ENCODE peak calls at places on chromosomes 11 and 22, in nine cellular contexts. I, B, G, F, K, T, E, A and R are unnamed samples.

GRCh38 chr11:126163074-126163700 is 48.3 kb downstream of the RPUSD4 start:
- DNase-seq in F (peak; percentile 96), G (no peak), I (peak; percentile 71), K (peak; percentile 84), T (no peak), A (peak; percentile 86), B (no peak), E (no peak), R (peak; percentile 1)

GRCh38 chr11:63445720-63446119 is 45.2 kb downstream of the PLAAT5 start:
- DNase-seq in G (no peak), E (no peak), I (no peak), T (peak; percentile 73), K (no peak), F (peak; percentile 42), B (no peak), A (no peak), R (peak; percentile 1)

GRCh38 chr11:39385911-39386310 is 2073.5 kb downstream of the LRRC4C start:
- DNase-seq in I (no peak), B (no peak), K (no peak), F (no peak), T (no peak), E (no peak), A (no peak), G (no peak), R (no peak)

GRCh38 chr11:90134420-90135003 is at the start of gene NAALAD2:
- DNase-seq in F (peak; percentile 9), A (peak; percentile 57), B (no peak), G (no peak), E (peak; percentile 18), I (no peak), T (peak; percentile 1), K (peak; percentile 68), R (no peak)

GRCh38 chr22:42848941-42849340 is 8.1 kb downstream of the ARFGAP3 start:
- DNase-seq in K (no peak), T (no peak), E (peak; percentile 61), F (no peak), B (no peak), G (no peak), I (no peak), A (peak; percentile 41), R (no peak)

GRCh38 chr11:3138178-3139085 is 26.7 kb downstream of the OSBPL5 start:
- DNase-seq in K (no peak), B (no peak), T (no peak), I (no peak), G (peak; percentile 55), A (peak; percentile 59), E (no peak), F (no peak), R (no peak)

GRCh38 chr11:68506908-68507307 is 46.4 kb downstream of the PPP6R3 start:
- DNase-seq in G (no peak), B (no peak), F (no peak), E (no peak), K (no peak), T (no peak), I (no peak), A (no peak), R (no peak)

GRCh38 chr11:63745304-63746170 is 23.0 kb downstream of the ZFTA start:
- DNase-seq in K (peak; percentile 22), G (no peak), E (no peak), A (no peak), B (no peak), T (no peak), F (no peak), I (no peak), R (no peak)

GRCh38 chr22:35957589-35957988 is 71.0 kb downstream of the RBFOX2 start:
- DNase-seq in F (no peak), E (no peak), K (no peak), I (no peak), A (no peak), B (no peak), T (no peak), G (no peak), R (no peak)

GRCh38 chr11:101444164-101444563 is 139.6 kb downstream of the TRPC6 start:
- DNase-seq in T (no peak), A (no peak), F (no peak), B (no peak), K (no peak), G (no peak), I (no peak), E (peak; percentile 61), R (no peak)

GRCh38 chr11:16789061-16789415 is 50.6 kb downstream of the C11orf58 start:
- DNase-seq in K (no peak), T (no peak), A (no peak), B (no peak), G (no peak), I (no peak), F (no peak), E (no peak), R (no peak)

GRCh38 chr11:16790484-16791240 is 52.2 kb downstream of the C11orf58 start:
- DNase-seq in A (no peak), G (no peak), F (no peak), T (no peak), E (no peak), K (no peak), B (no peak), I (no peak), R (no peak)

GRCh38 chr11:16789560-16790483 is 51.4 kb downstream of the C11orf58 start:
- DNase-seq in A (no peak), F (no peak), E (no peak), K (no peak), T (no peak), G (no peak), B (no peak), I (no peak), R (no peak)

GRCh38 chr11:16787035-16787744 is 48.7 kb downstream of the C11orf58 start:
- DNase-seq in G (no peak), I (no peak), A (peak; percentile 14), E (no peak), B (no peak), T (no peak), K (no peak), F (peak; percentile 23), R (no peak)

DNA sequence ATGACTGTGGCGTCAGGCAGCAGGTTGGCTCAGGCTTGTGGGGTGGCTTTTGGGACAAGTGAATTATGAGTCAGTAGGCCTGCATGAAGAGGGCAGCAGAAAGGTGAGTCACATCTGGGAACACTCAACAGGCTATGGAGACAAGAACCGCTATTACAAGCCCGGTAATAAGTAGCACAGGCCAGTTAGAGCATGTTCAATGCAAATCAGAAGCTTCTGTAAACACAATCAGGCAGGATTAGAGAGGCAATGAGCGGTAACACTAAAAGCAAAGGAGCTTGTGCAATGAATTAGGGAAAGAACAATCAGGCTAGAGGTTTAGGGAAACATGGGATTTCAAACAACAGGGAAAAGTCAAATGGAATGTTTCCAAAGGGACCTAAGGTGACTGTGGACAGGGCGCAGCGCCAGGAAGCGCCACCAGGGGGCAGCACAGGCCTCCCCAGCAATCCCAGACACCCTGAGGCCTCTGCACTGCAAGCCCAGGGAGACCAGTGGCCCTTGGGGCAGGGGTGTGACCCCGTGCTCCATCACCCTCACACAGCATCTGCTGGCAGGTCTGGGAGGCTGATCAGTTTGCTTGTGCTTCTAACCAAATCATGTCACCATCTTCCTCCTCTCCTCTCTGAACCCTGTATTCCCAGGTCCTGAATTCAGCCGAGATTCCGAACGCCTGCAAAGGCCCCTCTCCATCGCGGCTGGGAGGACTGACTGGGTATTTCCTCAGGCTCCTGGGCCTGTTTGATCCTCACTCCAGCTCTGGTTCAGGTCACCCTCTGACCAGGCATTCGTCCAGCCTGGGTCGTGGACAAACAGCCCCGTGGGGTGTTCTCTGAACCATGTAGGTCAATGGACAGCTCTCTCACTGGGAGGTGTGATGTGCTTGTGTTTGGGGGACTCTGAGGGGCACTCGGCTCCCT is 50.0 kb downstream of the C11orf58 start:
- DNase-seq in B (peak; percentile 24), I (peak; percentile 30), K (peak; percentile 64), A (no peak), E (peak; percentile 68), F (peak; percentile 71), T (peak; percentile 66), G (peak; percentile 82), R (peak; percentile 87)
- H3K27ac ChIP-seq in B (no peak overlapping the region), I (no peak overlapping the region), K (no peak overlapping the region), A (peak overlapping the region; percentile 50), E (no peak overlapping the region), F (no peak overlapping the region), T (no peak overlapping the region), G (peak overlapping the region; percentile 67), R (peak overlapping the region; percentile 42)

GRCh38 chr22:17117400-17117799 is 3.8 kb downstream of the TMEM121B start:
- DNase-seq in F (no peak), G (peak; percentile 14), B (no peak), T (no peak), K (no peak), I (no peak), A (no peak), E (no peak), R (no peak)

GRCh38 chr22:17116931-17117330 is 4.2 kb downstream of the TMEM121B start:
- DNase-seq in K (no peak), I (no peak), B (no peak), F (no peak), E (no peak), G (no peak), A (no peak), T (no peak), R (no peak)

GRCh38 chr22:17115311-17115710 is 5.8 kb downstream of the TMEM121B start:
- DNase-seq in F (no peak), T (no peak), A (no peak), I (no peak), G (no peak), K (no peak), E (no peak), B (no peak), R (no peak)

GRCh38 chr22:17114958-17115235 is 6.3 kb downstream of the TMEM121B start:
- DNase-seq in T (no peak), K (no peak), F (no peak), E (no peak), B (no peak), A (no peak), G (no peak), I (no peak), R (no peak)

GRCh38 chr22:17115927-17116326 is 5.2 kb downstream of the TMEM121B start:
- DNase-seq in A (no peak), K (no peak), F (no peak), B (no peak), E (no peak), I (no peak), T (no peak), G (no peak), R (no peak)
- H3K27ac ChIP-seq in A (no peak overlapping the region), K (no peak overlapping the region), F (no peak overlapping the region), B (peak overlapping the region; percentile 20), E (no peak overlapping the region), I (no peak overlapping the region), T (no peak overlapping the region), G (no peak overlapping the region), R (no peak overlapping the region)

GRCh38 chr11:10603721-10604297 is 35.3 kb upstream of the LYVE1 start:
- DNase-seq in K (no peak), A (no peak), T (no peak), F (no peak), G (no peak), I (no peak), E (no peak), B (no peak), R (no peak)
- H3K27ac ChIP-seq in K (peak overlapping the region; percentile 15), A (peak overlapping the region; percentile 86), T (no peak overlapping the region), F (peak overlapping the region; percentile 81), G (peak overlapping the region; percentile 39), I (peak overlapping the region; percentile 25), E (no peak overlapping the region), B (no peak overlapping the region), R (peak overlapping the region; percentile 60)

DNA sequence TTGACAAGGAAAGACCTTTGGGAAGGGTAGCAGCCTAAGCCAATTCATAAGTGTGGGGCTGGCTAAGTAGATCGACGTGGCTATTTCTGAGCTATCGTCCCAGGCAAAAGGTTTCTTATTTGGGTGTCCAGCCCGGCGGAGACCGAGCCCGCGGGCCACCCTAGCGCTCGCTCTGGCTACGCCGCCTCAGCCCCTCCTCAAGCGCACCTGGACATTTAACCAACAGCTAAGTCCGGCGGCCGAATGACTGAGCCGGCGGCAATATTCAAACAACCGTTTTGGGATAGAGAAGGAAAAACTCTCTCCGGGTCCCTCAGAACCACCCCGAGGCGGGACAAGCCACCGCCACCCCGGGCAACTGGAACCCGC is 457 bp downstream of the RNF141 start:
- DNase-seq in G (no peak), T (no peak), E (peak; percentile 63), K (no peak), I (no peak), A (no peak), B (no peak), F (peak; percentile 18), R (no peak)
- H3K27ac ChIP-seq in G (peak overlapping the region; percentile 49), T (peak overlapping the region; percentile 76), E (peak overlapping the region; percentile 93), K (peak overlapping the region; percentile 32), I (peak overlapping the region; percentile 84), A (peak overlapping the region; percentile 94), B (peak overlapping the region; percentile 72), F (peak overlapping the region; percentile 77), R (peak overlapping the region; percentile 97)